ENCODE peak calls at places on chromosomes 13 and 19, in nine cellular contexts. A is HuH-7, X is progenitor cell of endocrine pancreas, K is IMR-90, M is tibial nerve, Y is GM04503, R is psoas muscle, J is T47D, D is Calu3. C is an unnamed sample.

GRCh38 chr19:3554254-3555083 is 2.9 kb downstream of the MFSD12 start:
- DNase-seq in K (no peak), M (no peak), X (no peak), A (no peak), Y (no peak), J (no peak), R (no peak), D (no peak), C (no peak)

GRCh38 chr19:18029617-18030338 is 21.8 kb downstream of the ARRDC2 start:
- DNase-seq in X (no peak), Y (no peak), J (peak), A (peak), R (peak), M (no peak), D (peak), K (peak), C (no peak)

GRCh38 chr13:94701313-94702180 is 10.8 kb downstream of the SOX21 start:
- DNase-seq in Y (no peak), D (no peak), A (no peak), M (no peak), X (no peak), R (no peak), K (no peak), J (no peak), C (no peak)

GRCh38 chr13:37403776-37404497 is 194.6 kb downstream of the POSTN start:
- DNase-seq in R (no peak), X (no peak), J (peak), K (peak), M (no peak), Y (peak), D (no peak), A (no peak), C (no peak)

GRCh38 chr13:112741835-112742570 is 52.2 kb downstream of the ATP11A start:
- DNase-seq in R (no peak), M (no peak), Y (no peak), J (no peak), X (no peak), A (no peak), K (no peak), D (no peak), C (no peak)

GRCh38 chr19:4055209-4055552 is 11.5 kb downstream of the ZBTB7A start:
- DNase-seq in Y (no peak), K (no peak), J (no peak), D (no peak), A (no peak), R (no peak), M (no peak), X (no peak), C (no peak)

GRCh38 chr19:7476941-7477494 is 11.8 kb downstream of the PEX11G start:
- DNase-seq in D (no peak), J (no peak), A (no peak), R (no peak), K (no peak), X (no peak), Y (no peak), M (no peak), C (no peak)

GRCh38 chr19:46755853-46756543 is 9.7 kb upstream of the STRN4 start:
- DNase-seq in D (no peak), K (no peak), R (no peak), M (no peak), Y (no peak), A (no peak), J (no peak), X (no peak), C (no peak)

GRCh38 chr13:97559981-97560380 is 126.0 kb downstream of the RAP2A start:
- DNase-seq in K (no peak), M (no peak), X (no peak), Y (no peak), J (no peak), R (no peak), A (no peak), D (no peak), C (no peak)

GRCh38 chr19:46732966-46733692 is 12.7 kb upstream of the FKRP start:
- DNase-seq in X (no peak), Y (no peak), J (no peak), D (no peak), M (no peak), R (peak), K (peak), A (no peak), C (no peak)

GRCh38 chr13:43664700-43665191 is 122.0 kb downstream of the ENOX1 start:
- DNase-seq in A (no peak), M (no peak), D (peak), R (no peak), K (peak), J (no peak), X (no peak), Y (peak), C (no peak)

GRCh38 chr19:12425501-12426274 is 15.1 kb downstream of the ZNF443 start:
- DNase-seq in D (no peak), X (no peak), J (no peak), M (no peak), R (no peak), A (no peak), Y (no peak), K (no peak), C (no peak)

GRCh38 chr19:7636691-7637373 is at the start of gene STXBP2:
- DNase-seq in J (peak), K (no peak), M (no peak), A (peak), D (peak), X (peak), Y (no peak), R (peak), C (peak)

GRCh38 chr19:54518844-54519243 is 16.2 kb downstream of the LAIR2 start:
- DNase-seq in D (peak), X (no peak), Y (no peak), K (no peak), A (no peak), R (no peak), J (no peak), M (no peak), C (no peak)

GRCh38 chr19:54478677-54479266 is 5.7 kb upstream of the CDC42EP5 start:
- DNase-seq in J (peak), Y (no peak), K (peak), D (peak), R (no peak), A (no peak), M (no peak), X (no peak), C (peak)

GRCh38 chr13:31234729-31235128 is 35.0 kb downstream of the B3GLCT start:
- DNase-seq in A (peak), J (peak), R (no peak), D (no peak), X (no peak), M (no peak), Y (no peak), K (no peak), C (no peak)

GRCh38 chr13:43751624-43752023 is 35.1 kb downstream of the ENOX1 start:
- DNase-seq in X (no peak), J (no peak), D (no peak), R (no peak), A (no peak), K (peak), Y (no peak), M (no peak), C (no peak)

GRCh38 chr19:47821460-47822020 is at the start of gene CRX:
- DNase-seq in X (no peak), D (no peak), K (no peak), J (no peak), R (no peak), Y (no peak), M (no peak), A (no peak), C (no peak)

GRCh38 chr13:98252931-98253470 is 75.9 kb upstream of the RNF113B start:
- DNase-seq in D (no peak), A (no peak), M (no peak), Y (peak), K (peak), X (no peak), R (no peak), J (no peak), C (no peak)